ENCODE peak calls at places on chromosome 7, in six cellular contexts. One of them, this sample, is unnamed.

GRCh38 chr7:30470783-30471182 is 7.8 kb downstream of the NOD1 start:
- DNase-seq in cerebellar cortex: peak; percentile 28
- DNase-seq in GM03348: peak; percentile 50
- DNase-seq in fibroblast of villous mesenchyme: peak; percentile 96
- DNase-seq in tibial nerve: no peak
- DNase-seq in nephron progenitor cell: no peak
- DNase-seq in this sample: no peak

GRCh38 chr7:106476751-106477150 is 184.2 kb downstream of the CCDC71L start:
- DNase-seq in fibroblast of villous mesenchyme: no peak
- DNase-seq in nephron progenitor cell: no peak
- DNase-seq in GM03348: no peak
- DNase-seq in tibial nerve: no peak
- DNase-seq in cerebellar cortex: no peak
- DNase-seq in this sample: no peak

GRCh38 chr7:79506481-79506880 is 53.0 kb upstream of the MAGI2 start:
- DNase-seq in GM03348: peak; percentile 73
- DNase-seq in fibroblast of villous mesenchyme: peak; percentile 36
- DNase-seq in tibial nerve: no peak
- DNase-seq in cerebellar cortex: no peak
- DNase-seq in nephron progenitor cell: peak; percentile 3
- DNase-seq in this sample: no peak

GRCh38 chr7:117806011-117806410 is 67.2 kb downstream of the CTTNBP2 start:
- DNase-seq in GM03348: no peak
- DNase-seq in tibial nerve: no peak
- DNase-seq in nephron progenitor cell: no peak
- DNase-seq in cerebellar cortex: no peak
- DNase-seq in fibroblast of villous mesenchyme: no peak
- DNase-seq in this sample: no peak

GRCh38 chr7:19107392-19108147 is 9.9 kb downstream of the TWIST1 start:
- DNase-seq in tibial nerve: no peak
- DNase-seq in GM03348: no peak
- DNase-seq in nephron progenitor cell: peak; percentile 50
- DNase-seq in cerebellar cortex: no peak
- DNase-seq in fibroblast of villous mesenchyme: peak; percentile 80
- DNase-seq in this sample: no peak

GRCh38 chr7:33720139-33720538 is 185.2 kb upstream of the BMPER start:
- DNase-seq in GM03348: no peak
- DNase-seq in fibroblast of villous mesenchyme: no peak
- DNase-seq in cerebellar cortex: no peak
- DNase-seq in nephron progenitor cell: no peak
- DNase-seq in tibial nerve: no peak
- DNase-seq in this sample: no peak

GRCh38 chr7:108794466-108794865 is 224.8 kb downstream of the DNAJB9 start:
- DNase-seq in GM03348: no peak
- DNase-seq in fibroblast of villous mesenchyme: no peak
- DNase-seq in nephron progenitor cell: no peak
- DNase-seq in cerebellar cortex: no peak
- DNase-seq in tibial nerve: no peak
- DNase-seq in this sample: no peak

GRCh38 chr7:27435461-27435860 is 192.9 kb downstream of the EVX1 start:
- DNase-seq in fibroblast of villous mesenchyme: peak; percentile 50
- DNase-seq in cerebellar cortex: no peak
- DNase-seq in tibial nerve: no peak
- DNase-seq in GM03348: peak; percentile 25
- DNase-seq in nephron progenitor cell: no peak
- DNase-seq in this sample: no peak

GRCh38 chr7:76069238-76069638 is 21.3 kb downstream of the MDH2 start:
- DNase-seq in GM03348: peak; percentile 75
- DNase-seq in tibial nerve: no peak
- DNase-seq in fibroblast of villous mesenchyme: peak; percentile 96
- DNase-seq in nephron progenitor cell: no peak
- DNase-seq in cerebellar cortex: peak; percentile 66
- DNase-seq in this sample: no peak

GRCh38 chr7:38830826-38831225 is 78.2 kb downstream of the VPS41 start:
- DNase-seq in GM03348: peak; percentile 9
- DNase-seq in fibroblast of villous mesenchyme: no peak
- DNase-seq in cerebellar cortex: no peak
- DNase-seq in nephron progenitor cell: no peak
- DNase-seq in tibial nerve: no peak
- DNase-seq in this sample: no peak

GRCh38 chr7:114422478-114423217 is 8.0 kb downstream of the FOXP2 start:
- DNase-seq in fibroblast of villous mesenchyme: no peak
- DNase-seq in GM03348: no peak
- DNase-seq in cerebellar cortex: no peak
- DNase-seq in nephron progenitor cell: no peak
- DNase-seq in tibial nerve: no peak
- DNase-seq in this sample: no peak